ENCODE peak calls at places on chromosomes 4 and X, in ten cellular contexts. L, T, Q, S, F, M, X, A, K and Y are unnamed samples.

GRCh38 chr4:184313710-184314659 is 96.3 kb upstream of the ENPP6 start:
- DNase-seq in L (no peak), T (no peak), Q (no peak), S (no peak), F (no peak), M (no peak), X (no peak), A (no peak), K (no peak), Y (no peak)

GRCh38 chrX:120664081-120664480 is 34.2 kb upstream of the C1GALT1C1 start:
- DNase-seq in L (no peak), T (peak; percentile 13), Q (peak; percentile 34), S (no peak), F (no peak), M (no peak), X (peak; percentile 24), A (peak; percentile 13), K (no peak), Y (no peak)

GRCh38 chrX:72392816-72393800 is 87.4 kb upstream of the CITED1 start:
- DNase-seq in L (no peak), T (no peak), Q (no peak), S (no peak), F (no peak), M (no peak), X (no peak), A (no peak), K (no peak), Y (no peak)

GRCh38 chr4:82780398-82781231 is 18.0 kb downstream of the SCD5 start:
- DNase-seq in L (peak; percentile 58), T (no peak), Q (peak; percentile 37), S (peak; percentile 68), F (no peak), M (peak; percentile 69), X (peak; percentile 90), A (peak; percentile 21), K (no peak), Y (no peak)

GRCh38 chr4:5940470-5941203 is 47.8 kb upstream of the CRMP1 start:
- DNase-seq in L (peak; percentile 7), T (no peak), Q (no peak), S (no peak), F (peak; percentile 37), M (no peak), X (no peak), A (peak; percentile 44), K (no peak), Y (no peak)

GRCh38 chr4:42655248-42655647 is 1.7 kb downstream of the ATP8A1 start:
- DNase-seq in L (no peak), T (no peak), Q (no peak), S (no peak), F (no peak), M (no peak), X (no peak), A (no peak), K (no peak), Y (no peak)

GRCh38 chr4:153684182-153685073 is at the start of gene TLR2:
- DNase-seq in L (no peak), T (peak; percentile 59), Q (peak; percentile 65), S (peak; percentile 77), F (no peak), M (peak; percentile 74), X (no peak), A (peak; percentile 80), K (no peak), Y (no peak)

GRCh38 chr4:44319129-44319528 is 129.5 kb downstream of the KCTD8 start:
- DNase-seq in L (no peak), T (no peak), Q (no peak), S (no peak), F (no peak), M (no peak), X (no peak), A (no peak), K (no peak), Y (no peak)

GRCh38 chrX:138877746-138878145 is 166.2 kb upstream of the FGF13 start:
- DNase-seq in L (peak; percentile 33), T (peak; percentile 84), Q (peak; percentile 83), S (no peak), F (no peak), M (no peak), X (peak; percentile 8), A (no peak), K (no peak), Y (no peak)

GRCh38 chr4:20418865-20419451 is 167.3 kb downstream of the SLIT2 start:
- DNase-seq in L (peak; percentile 60), T (peak; percentile 52), Q (peak; percentile 72), S (no peak), F (peak; percentile 11), M (no peak), X (peak; percentile 74), A (peak; percentile 48), K (peak; percentile 32), Y (peak; percentile 45)

GRCh38 chr4:123168812-123169211 is 227.8 kb upstream of the SPRY1 start:
- DNase-seq in L (peak; percentile 20), T (no peak), Q (no peak), S (no peak), F (no peak), M (no peak), X (peak; percentile 12), A (no peak), K (no peak), Y (peak; percentile 19)

DNA sequence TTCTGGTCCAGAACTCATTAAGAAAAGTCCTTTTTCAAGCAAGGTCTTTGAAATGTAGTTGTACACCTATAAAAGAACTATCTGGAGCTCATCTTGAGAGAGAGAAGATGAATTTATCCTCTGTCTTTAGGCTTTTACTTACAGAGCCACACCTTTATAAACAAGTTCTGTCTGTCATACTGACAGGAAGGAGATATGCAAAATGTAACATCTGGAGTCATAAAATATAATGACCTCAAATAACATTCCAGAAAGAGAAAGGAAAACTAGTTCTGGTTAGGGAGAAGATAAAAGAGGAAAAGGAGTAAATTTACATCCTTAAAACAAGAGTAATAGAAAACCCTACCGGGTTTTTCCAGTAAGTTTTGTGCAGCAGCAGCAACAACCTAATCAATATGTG is 1.3 kb downstream of the INPP4B start:
- DNase-seq in L (no peak), T (no peak), Q (no peak), S (no peak), F (no peak), M (no peak), X (no peak), A (no peak), K (no peak), Y (no peak)
- H3K4me3 ChIP-seq in L (no peak overlapping the region), T (no peak overlapping the region), Q (no peak overlapping the region), S (peak overlapping the region; percentile 70), F (no peak overlapping the region), M (peak overlapping the region; percentile 79), X (no peak overlapping the region), A (peak overlapping the region; percentile 75), K (no peak overlapping the region), Y (no peak overlapping the region)

DNA sequence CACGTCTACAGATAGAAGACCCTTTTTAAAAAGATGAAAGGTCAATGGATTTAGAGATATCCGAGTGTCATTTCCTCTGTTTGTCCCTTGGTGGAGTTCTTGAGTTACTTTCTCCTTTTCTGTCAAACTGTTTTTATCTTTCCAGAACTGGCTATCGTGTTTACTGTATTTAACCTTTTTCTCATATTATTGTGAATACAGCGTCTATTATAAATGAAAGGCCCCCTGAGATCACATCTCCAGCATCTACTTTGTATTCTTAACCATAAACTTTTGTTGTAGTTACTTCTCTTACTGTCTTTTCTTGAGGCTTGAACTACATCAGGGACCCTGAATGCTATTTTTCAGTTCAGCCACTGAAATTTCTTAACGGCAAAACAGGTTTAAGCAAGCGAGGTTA is 4.0 kb upstream of the PCDH7 start:
- DNase-seq in L (no peak), T (peak; percentile 19), Q (peak; percentile 38), S (no peak), F (no peak), M (no peak), X (peak; percentile 57), A (peak; percentile 69), K (no peak), Y (no peak)
- H3K4me3 ChIP-seq in L (peak overlapping the region; percentile 66), T (peak overlapping the region; percentile 19), Q (peak overlapping the region; percentile 70), S (peak overlapping the region; percentile 76), F (no peak overlapping the region), M (no peak overlapping the region), X (peak overlapping the region; percentile 54), A (peak overlapping the region; percentile 96), K (peak overlapping the region; percentile 87), Y (no peak overlapping the region)

DNA sequence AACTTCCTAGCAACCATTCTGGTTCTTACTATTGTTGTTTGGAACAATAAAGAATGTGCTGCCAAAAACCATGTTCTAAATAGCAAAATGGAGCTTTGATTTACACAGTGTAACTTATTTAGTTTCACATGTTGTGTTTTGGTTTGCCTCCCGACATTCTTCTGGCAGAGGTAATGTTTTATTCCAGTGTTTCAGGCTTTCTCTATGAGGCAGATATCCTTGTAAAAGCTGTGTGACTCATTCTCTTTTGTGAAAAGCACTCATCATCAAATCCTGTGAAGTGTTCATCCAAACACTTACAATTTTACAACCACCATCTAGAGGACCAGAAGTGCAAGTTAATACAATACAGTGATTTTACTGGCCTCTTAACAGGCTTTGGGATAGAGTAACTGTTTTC is 219.0 kb upstream of the GIMD1 start:
- DNase-seq in L (peak; percentile 83), T (peak; percentile 82), Q (peak; percentile 75), S (no peak), F (no peak), M (no peak), X (peak; percentile 82), A (no peak), K (peak; percentile 18), Y (peak; percentile 55)
- H3K4me3 ChIP-seq in L (no peak overlapping the region), T (no peak overlapping the region), Q (no peak overlapping the region), S (no peak overlapping the region), F (no peak overlapping the region), M (no peak overlapping the region), X (no peak overlapping the region), A (no peak overlapping the region), K (no peak overlapping the region), Y (no peak overlapping the region)

GRCh38 chr4:59685626-59686025 is 1514.5 kb upstream of the ADGRL3 start:
- DNase-seq in L (no peak), T (no peak), Q (no peak), S (no peak), F (no peak), M (no peak), X (no peak), A (no peak), K (no peak), Y (no peak)
- H3K4me3 ChIP-seq in L (no peak overlapping the region), T (no peak overlapping the region), Q (no peak overlapping the region), S (no peak overlapping the region), F (no peak overlapping the region), M (no peak overlapping the region), X (no peak overlapping the region), A (no peak overlapping the region), K (no peak overlapping the region), Y (no peak overlapping the region)

DNA sequence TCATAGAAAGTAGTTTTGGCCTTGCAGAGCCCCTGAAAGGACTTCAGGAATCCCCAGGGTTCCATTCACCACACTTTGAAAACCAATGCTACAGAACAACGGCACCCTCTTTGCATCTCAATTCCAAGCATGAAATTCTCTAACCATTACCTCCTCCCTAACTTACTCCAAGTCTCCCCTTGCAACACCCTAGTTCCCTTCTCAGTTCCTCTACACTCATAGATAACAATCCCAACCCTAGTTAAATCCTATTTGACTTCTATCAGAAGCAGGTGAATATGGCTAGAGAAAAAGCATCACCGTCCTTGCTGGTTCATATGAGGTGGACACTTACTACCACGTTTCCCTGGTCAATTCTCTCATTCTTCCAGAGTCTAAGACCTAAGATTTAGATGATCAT is 2.4 kb downstream of the RCHY1 start:
- DNase-seq in L (no peak), T (no peak), Q (no peak), S (no peak), F (no peak), M (no peak), X (no peak), A (peak; percentile 51), K (no peak), Y (no peak)
- H3K4me3 ChIP-seq in L (peak overlapping the region; percentile 41), T (no peak overlapping the region), Q (no peak overlapping the region), S (no peak overlapping the region), F (peak overlapping the region; percentile 56), M (peak overlapping the region; percentile 79), X (peak overlapping the region; percentile 6), A (peak overlapping the region; percentile 87), K (no peak overlapping the region), Y (peak overlapping the region; percentile 8)